ENCODE peak calls at places on chromosomes 6 and 20, in four cellular contexts. T, O, F and Y are unnamed samples.

GRCh38 chr6:127402890-127403617 is 56.1 kb downstream of the KIAA0408 start:
- DNase-seq in T (no peak), O (no peak), F (no peak), Y (no peak)

GRCh38 chr6:169820358-169820757 is 68.9 kb downstream of the ERMARD start:
- DNase-seq in T (no peak), O (no peak), F (no peak), Y (no peak)

GRCh38 chr6:18110160-18110559 is 12.3 kb downstream of the NHLRC1 start:
- DNase-seq in T (no peak), O (no peak), F (no peak), Y (no peak)

GRCh38 chr6:2196079-2196679 is 49.2 kb downstream of the GMDS start:
- DNase-seq in T (peak; percentile 57), O (peak; percentile 19), F (peak; percentile 40), Y (peak; percentile 68)

GRCh38 chr20:49400410-49400809 is 82.1 kb downstream of the KCNB1 start:
- DNase-seq in T (no peak), O (no peak), F (no peak), Y (no peak)

GRCh38 chr6:30101939-30102700 is 10.8 kb downstream of the TRIM31 start:
- DNase-seq in T (peak; percentile 89), O (peak; percentile 74), F (peak; percentile 90), Y (peak; percentile 90)

GRCh38 chr20:52731086-52731485 is 241.1 kb upstream of the TSHZ2 start:
- DNase-seq in T (no peak), O (no peak), F (no peak), Y (peak; percentile 34)

GRCh38 chr6:134703206-134703605 is 246.7 kb downstream of the ALDH8A1 start:
- DNase-seq in T (no peak), O (no peak), F (no peak), Y (no peak)

GRCh38 chr6:54217018-54217417 is 91.2 kb upstream of the TINAG start:
- DNase-seq in T (no peak), O (no peak), F (no peak), Y (no peak)

GRCh38 chr6:111806561-111807497 is 66.4 kb downstream of the FYN start:
- DNase-seq in T (no peak), O (no peak), F (no peak), Y (no peak)

GRCh38 chr20:33862709-33863403 is 51.7 kb downstream of the CHMP4B start:
- DNase-seq in T (peak; percentile 90), O (no peak), F (peak; percentile 76), Y (peak; percentile 64)

GRCh38 chr6:23137596-23137995 is 568.2 kb downstream of the HDGFL1 start:
- DNase-seq in T (no peak), O (no peak), F (no peak), Y (no peak)

GRCh38 chr6:134233180-134233579 is 84.7 kb downstream of the SGK1 start:
- DNase-seq in T (no peak), O (no peak), F (no peak), Y (no peak)

GRCh38 chr6:144151010-144151727 is 852 bp downstream of the STX11 start:
- DNase-seq in T (no peak), O (no peak), F (no peak), Y (no peak)

GRCh38 chr20:36113015-36113414 is 41.5 kb upstream of the EPB41L1 start:
- DNase-seq in T (no peak), O (no peak), F (no peak), Y (no peak)

GRCh38 chr20:23049201-23049932 is at the start of gene THBD:
- DNase-seq in T (no peak), O (no peak), F (no peak), Y (no peak)

GRCh38 chr6:1315560-1316386 is 3.9 kb downstream of the FOXQ1 start:
- DNase-seq in T (no peak), O (no peak), F (peak; percentile 78), Y (no peak)

GRCh38 chr6:37738216-37738615 is 40.5 kb upstream of the MDGA1 start:
- DNase-seq in T (peak; percentile 50), O (no peak), F (no peak), Y (no peak)

GRCh38 chr6:82072113-82072512 is 175.4 kb downstream of the IBTK start:
- DNase-seq in T (no peak), O (no peak), F (no peak), Y (no peak)

GRCh38 chr20:6731951-6732580 is 35.4 kb upstream of the BMP2 start:
- DNase-seq in T (no peak), O (no peak), F (no peak), Y (no peak)

GRCh38 chr20:46009847-46010246 is 1.1 kb downstream of the MMP9 start:
- DNase-seq in T (no peak), O (no peak), F (no peak), Y (no peak)

GRCh38 chr6:142537612-142538478 is 236.0 kb downstream of the ADGRG6 start:
- DNase-seq in T (no peak), O (peak; percentile 34), F (peak; percentile 45), Y (no peak)

GRCh38 chr20:64080013-64080812 is at the start of gene OPRL1:
- DNase-seq in T (no peak), O (no peak), F (no peak), Y (no peak)

GRCh38 chr20:62618622-62619529 is 23.4 kb upstream of the SLCO4A1 start:
- DNase-seq in T (no peak), O (no peak), F (no peak), Y (no peak)

GRCh38 chr6:118548136-118548535 is at the start of gene PLN:
- DNase-seq in T (no peak), O (no peak), F (no peak), Y (no peak)

GRCh38 chr6:88964509-88964908 is 1.1 kb upstream of the RNGTT start:
- DNase-seq in T (no peak), O (no peak), F (no peak), Y (no peak)
- TF ChIP-seq JUND in T (no peak), O (no peak), F (no peak), Y (no peak)

GRCh38 chr6:14726816-14727493 is 518.9 kb upstream of the JARID2 start:
- DNase-seq in T (no peak), O (no peak), F (no peak), Y (no peak)
- TF ChIP-seq JUND in T (no peak), O (no peak), F (no peak), Y (no peak)

GRCh38 chr20:37452236-37452635 is 68.8 kb upstream of the NNAT start:
- DNase-seq in T (no peak), O (no peak), F (no peak), Y (no peak)
- TF ChIP-seq JUND in T (no peak), O (no peak), F (no peak), Y (no peak)

DNA sequence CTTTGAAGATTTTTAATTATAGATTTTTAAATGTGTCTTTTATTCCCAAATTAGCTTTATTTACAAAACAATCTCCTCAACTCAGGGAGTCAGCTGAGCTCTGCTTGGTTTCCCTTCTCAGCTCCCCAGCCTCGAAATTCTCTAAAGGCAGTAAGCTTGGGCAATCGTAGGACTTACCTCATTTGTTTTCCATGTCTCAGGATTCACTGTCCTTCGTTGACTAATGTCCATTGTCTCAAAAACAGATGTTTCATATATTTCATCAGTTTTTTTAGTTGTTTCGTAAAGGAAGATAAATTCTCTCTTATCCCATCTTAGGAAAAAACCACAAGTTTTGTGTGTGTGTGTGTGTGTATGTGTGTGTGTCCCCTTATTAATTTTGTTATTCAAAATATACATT is 102.2 kb upstream of the ADGRF1 start:
- DNase-seq in T (no peak), O (no peak), F (no peak), Y (no peak)
- TF ChIP-seq JUND in T (no peak), O (no peak), F (no peak), Y (no peak)

GRCh38 chr20:58817748-58818147 is 33.0 kb downstream of the GNAS-AS1 start:
- DNase-seq in T (no peak), O (no peak), F (no peak), Y (no peak)
- TF ChIP-seq JUND in T (no peak), O (no peak), F (no peak), Y (no peak)